ENCODE peak calls at places on chromosomes 7 and 10, in four cellular contexts. One of them, this sample, is unnamed.

GRCh38 chr10:35318551-35318950 is 17.8 kb upstream of the CCNY start:
- DNase-seq in HFF-Myc: no peak
- DNase-seq in NCI-H526: no peak
- DNase-seq in bronchial epithelial cell: no peak
- DNase-seq in this sample: no peak

GRCh38 chr7:157811946-157812345 is 475.1 kb downstream of the DNAJB6 start:
- DNase-seq in NCI-H526: no peak
- DNase-seq in bronchial epithelial cell: no peak
- DNase-seq in HFF-Myc: no peak
- DNase-seq in this sample: no peak

GRCh38 chr7:44259547-44260457 is 59.0 kb downstream of the YKT6 start:
- DNase-seq in bronchial epithelial cell: peak; percentile 81
- DNase-seq in HFF-Myc: peak; percentile 66
- DNase-seq in NCI-H526: no peak
- DNase-seq in this sample: no peak

GRCh38 chr7:32587431-32587948 is 92.2 kb downstream of the AVL9 start:
- DNase-seq in bronchial epithelial cell: peak; percentile 29
- DNase-seq in NCI-H526: no peak
- DNase-seq in HFF-Myc: peak; percentile 59
- DNase-seq in this sample: peak; percentile 90

GRCh38 chr7:826230-826905 is 5.9 kb upstream of the SUN1 start:
- DNase-seq in HFF-Myc: no peak
- DNase-seq in NCI-H526: no peak
- DNase-seq in bronchial epithelial cell: no peak
- DNase-seq in this sample: no peak

GRCh38 chr7:116028808-116029207 is 1.8 kb downstream of the TFEC start:
- DNase-seq in bronchial epithelial cell: no peak
- DNase-seq in NCI-H526: no peak
- DNase-seq in HFF-Myc: no peak
- DNase-seq in this sample: no peak

GRCh38 chr10:129911451-129912160 is 52.5 kb downstream of the EBF3 start:
- DNase-seq in HFF-Myc: no peak
- DNase-seq in bronchial epithelial cell: no peak
- DNase-seq in NCI-H526: no peak
- DNase-seq in this sample: no peak

GRCh38 chr10:98376485-98376884 is 38.5 kb downstream of the PYROXD2 start:
- DNase-seq in NCI-H526: no peak
- DNase-seq in HFF-Myc: peak; percentile 19
- DNase-seq in bronchial epithelial cell: peak; percentile 9
- DNase-seq in this sample: no peak

GRCh38 chr7:36653671-36654355 is 70.5 kb downstream of the AOAH start:
- DNase-seq in bronchial epithelial cell: no peak
- DNase-seq in HFF-Myc: no peak
- DNase-seq in NCI-H526: no peak
- DNase-seq in this sample: no peak

GRCh38 chr10:78395162-78395561 is 361.5 kb downstream of the RPS24 start:
- DNase-seq in bronchial epithelial cell: no peak
- DNase-seq in NCI-H526: no peak
- DNase-seq in HFF-Myc: no peak
- DNase-seq in this sample: no peak

GRCh38 chr10:43074409-43074808 is 2.5 kb upstream of the RET start:
- DNase-seq in NCI-H526: no peak
- DNase-seq in HFF-Myc: no peak
- DNase-seq in bronchial epithelial cell: no peak
- DNase-seq in this sample: no peak

GRCh38 chr10:932589-932988 is 1.1 kb upstream of the LARP4B start:
- DNase-seq in bronchial epithelial cell: no peak
- DNase-seq in NCI-H526: no peak
- DNase-seq in HFF-Myc: no peak
- DNase-seq in this sample: no peak

GRCh38 chr10:90417466-90418210 is 440.2 kb downstream of the HTR7 start:
- DNase-seq in bronchial epithelial cell: peak; percentile 71
- DNase-seq in HFF-Myc: no peak
- DNase-seq in NCI-H526: no peak
- DNase-seq in this sample: no peak

GRCh38 chr10:110562348-110562747 is 5.1 kb upstream of the SMC3 start:
- DNase-seq in NCI-H526: no peak
- DNase-seq in bronchial epithelial cell: no peak
- DNase-seq in HFF-Myc: no peak
- DNase-seq in this sample: no peak

GRCh38 chr7:101820703-101821102 is 3.3 kb downstream of the CUX1 start:
- DNase-seq in HFF-Myc: peak; percentile 39
- DNase-seq in bronchial epithelial cell: no peak
- DNase-seq in NCI-H526: no peak
- DNase-seq in this sample: no peak

GRCh38 chr7:28354601-28355062 is 57.7 kb upstream of the CREB5 start:
- DNase-seq in HFF-Myc: peak; percentile 98
- DNase-seq in bronchial epithelial cell: peak; percentile 99
- DNase-seq in NCI-H526: no peak
- DNase-seq in this sample: peak; percentile 43

GRCh38 chr10:78433722-78434535 is 400.3 kb downstream of the RPS24 start:
- DNase-seq in bronchial epithelial cell: no peak
- DNase-seq in NCI-H526: no peak
- DNase-seq in HFF-Myc: no peak
- DNase-seq in this sample: no peak

GRCh38 chr10:69479241-69479730 is 28.0 kb downstream of the TSPAN15 start:
- DNase-seq in NCI-H526: no peak
- DNase-seq in HFF-Myc: no peak
- DNase-seq in bronchial epithelial cell: no peak
- DNase-seq in this sample: no peak

GRCh38 chr10:116146374-116146773 is 126.6 kb downstream of the GFRA1 start:
- DNase-seq in HFF-Myc: peak; percentile 25
- DNase-seq in bronchial epithelial cell: no peak
- DNase-seq in NCI-H526: no peak
- DNase-seq in this sample: no peak

GRCh38 chr10:132192991-132193670 is 6.4 kb downstream of the DPYSL4 start:
- DNase-seq in bronchial epithelial cell: no peak
- DNase-seq in HFF-Myc: no peak
- DNase-seq in NCI-H526: no peak
- DNase-seq in this sample: no peak

GRCh38 chr7:44087914-44088838 is 5.8 kb upstream of the POLM start:
- DNase-seq in NCI-H526: no peak
- DNase-seq in HFF-Myc: peak; percentile 83
- DNase-seq in bronchial epithelial cell: no peak
- DNase-seq in this sample: no peak

GRCh38 chr7:19982841-19983835 is 209.7 kb upstream of the TMEM196 start:
- DNase-seq in HFF-Myc: no peak
- DNase-seq in NCI-H526: peak; percentile 39
- DNase-seq in bronchial epithelial cell: peak; percentile 53
- DNase-seq in this sample: peak; percentile 51

GRCh38 chr10:133277993-133278576 is 1.4 kb upstream of the ADAM8 start:
- DNase-seq in bronchial epithelial cell: no peak
- DNase-seq in NCI-H526: no peak
- DNase-seq in HFF-Myc: no peak
- DNase-seq in this sample: no peak

GRCh38 chr10:129768437-129769355 is 195.4 kb downstream of the EBF3 start:
- DNase-seq in NCI-H526: no peak
- DNase-seq in HFF-Myc: no peak
- DNase-seq in bronchial epithelial cell: no peak
- DNase-seq in this sample: no peak

GRCh38 chr7:50762337-50762736 is 20.4 kb downstream of the GRB10 start:
- DNase-seq in bronchial epithelial cell: peak; percentile 84
- DNase-seq in NCI-H526: no peak
- DNase-seq in HFF-Myc: no peak
- DNase-seq in this sample: no peak

GRCh38 chr7:84783161-84783803 is 403.6 kb downstream of the SEMA3D start:
- DNase-seq in bronchial epithelial cell: peak; percentile 26
- DNase-seq in HFF-Myc: no peak
- DNase-seq in NCI-H526: no peak
- DNase-seq in this sample: peak; percentile 4

GRCh38 chr7:45067582-45067981 is 21.2 kb downstream of the NACAD start:
- DNase-seq in HFF-Myc: no peak
- DNase-seq in NCI-H526: no peak
- DNase-seq in bronchial epithelial cell: no peak
- DNase-seq in this sample: no peak

GRCh38 chr10:6204341-6205191 is 1.8 kb downstream of the PFKFB3 start:
- DNase-seq in HFF-Myc: no peak
- DNase-seq in bronchial epithelial cell: peak; percentile 88
- DNase-seq in NCI-H526: peak; percentile 50
- DNase-seq in this sample: no peak

GRCh38 chr7:27843584-27844305 is 103.8 kb downstream of the TAX1BP1 start:
- DNase-seq in HFF-Myc: no peak
- DNase-seq in NCI-H526: no peak
- DNase-seq in bronchial epithelial cell: no peak
- DNase-seq in this sample: no peak

This sample was measured in NCI-H460.